ENCODE peak calls at places on chromosome 17, in five cellular contexts. P is cardiac muscle cell, L is left ventricle myocardium inferior, I is H1, R is foreskin keratinocyte. S is an unnamed sample.

GRCh38 chr17:12927541-12928425 is 90.0 kb downstream of the ELAC2 start:
- DNase-seq in P (peak; percentile 61), L (peak; percentile 20), I (no peak), R (no peak), S (no peak)

GRCh38 chr17:81523139-81524062 is 4.8 kb upstream of the FSCN2 start:
- DNase-seq in P (peak; percentile 54), L (no peak), I (no peak), R (no peak), S (no peak)

GRCh38 chr17:46841561-46842379 is 9.6 kb upstream of the WNT9B start:
- DNase-seq in P (peak; percentile 29), L (no peak), I (no peak), R (no peak), S (no peak)

GRCh38 chr17:67716405-67716798 is 1.3 kb upstream of the NOL11 start:
- DNase-seq in P (no peak), L (no peak), I (no peak), R (no peak), S (no peak)

GRCh38 chr17:50850640-50851039 is 15.3 kb downstream of the WFIKKN2 start:
- DNase-seq in P (no peak), L (no peak), I (no peak), R (peak; percentile 88), S (no peak)

GRCh38 chr17:2749058-2749783 is at the start of gene CCDC92B:
- DNase-seq in P (no peak), L (no peak), I (no peak), R (no peak), S (no peak)

GRCh38 chr17:60383379-60383778 is 8.6 kb downstream of the USP32 start:
- DNase-seq in P (no peak), L (no peak), I (no peak), R (no peak), S (no peak)

GRCh38 chr17:46191332-46192210 is 1.7 kb downstream of the KANSL1 start:
- DNase-seq in P (peak; percentile 51), L (no peak), I (no peak), R (no peak), S (no peak)

GRCh38 chr17:56676807-56677206 is 83.3 kb downstream of the NOG start:
- DNase-seq in P (no peak), L (no peak), I (no peak), R (no peak), S (no peak)

DNA sequence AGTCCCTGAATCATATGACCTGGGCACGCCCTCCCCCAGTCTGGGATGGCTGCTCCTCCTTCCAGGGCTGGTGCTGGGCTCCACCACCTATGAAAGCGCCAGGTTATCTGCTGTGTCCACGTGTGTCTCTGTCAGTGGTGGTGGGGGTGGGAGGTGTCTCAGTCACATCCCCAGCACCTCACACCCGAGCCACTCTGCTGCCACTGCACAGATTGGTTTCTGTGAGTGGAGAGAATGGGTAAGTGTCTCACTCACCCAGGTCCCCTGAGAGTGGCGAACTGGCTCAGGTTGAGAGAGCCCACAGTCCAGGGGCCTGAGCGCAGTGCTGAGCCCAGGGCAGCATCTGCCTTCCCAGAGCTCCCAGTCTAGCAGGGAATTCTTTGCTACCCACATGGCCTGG is 79.0 kb downstream of the PLD6 start:
- DNase-seq in P (no peak), L (no peak), I (no peak), R (no peak), S (no peak)
- H3K27ac ChIP-seq in P (peak overlapping the region; percentile 45), L (peak overlapping the region; percentile 60), I (no peak overlapping the region), R (no peak overlapping the region), S (no peak overlapping the region)

DNA sequence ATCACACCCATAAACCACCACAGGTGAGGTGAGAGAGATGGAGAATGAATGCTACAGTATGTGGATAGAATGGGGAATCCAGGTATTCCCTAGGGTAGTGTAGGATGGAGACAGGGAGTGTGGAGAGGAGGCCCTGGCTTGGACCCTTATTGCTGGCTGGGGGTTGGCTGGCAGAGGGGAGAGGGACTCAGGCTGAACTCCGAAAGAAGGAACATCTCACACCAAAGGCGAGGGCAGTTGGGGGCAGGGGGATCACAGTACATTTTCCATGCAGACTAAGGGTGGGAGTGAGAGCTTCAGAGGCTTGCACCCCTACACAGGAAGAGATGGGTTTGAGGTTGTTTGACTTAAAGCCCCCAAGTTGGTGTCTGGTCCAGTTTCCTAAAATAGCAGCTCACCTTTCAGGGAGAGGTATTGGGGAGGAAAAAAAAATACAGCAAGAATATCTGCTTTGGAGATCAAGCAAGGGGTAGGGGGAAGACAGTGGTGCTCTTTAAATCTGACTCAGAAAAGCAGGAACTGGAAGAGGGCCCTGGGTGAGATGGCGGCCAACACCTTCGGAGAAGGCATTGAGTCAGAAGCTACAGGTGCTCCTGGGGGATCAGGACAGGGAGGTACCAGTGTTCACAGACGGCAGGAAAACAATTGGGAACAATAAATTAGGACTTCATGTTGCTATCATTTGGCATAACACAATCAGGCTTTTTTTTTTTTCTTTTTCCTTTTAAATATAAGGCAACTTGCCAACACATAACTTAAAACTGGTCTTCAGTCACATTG is 12.4 kb downstream of the TRAF4 start:
- DNase-seq in P (no peak), L (no peak), I (no peak), R (no peak), S (no peak)
- H3K27ac ChIP-seq in P (no peak overlapping the region), L (no peak overlapping the region), I (no peak overlapping the region), R (no peak overlapping the region), S (no peak overlapping the region)

GRCh38 chr17:40448639-40449261 is 5.5 kb downstream of the IGFBP4 start:
- DNase-seq in P (no peak), L (no peak), I (no peak), R (no peak), S (no peak)

GRCh38 chr17:40445769-40446468 is 2.7 kb downstream of the IGFBP4 start:
- DNase-seq in P (peak; percentile 47), L (no peak), I (no peak), R (no peak), S (no peak)

GRCh38 chr17:40450175-40450574 is 6.9 kb downstream of the IGFBP4 start:
- DNase-seq in P (no peak), L (no peak), I (peak; percentile 49), R (no peak), S (no peak)

GRCh38 chr17:40447148-40447644 is 3.9 kb downstream of the IGFBP4 start:
- DNase-seq in P (peak; percentile 37), L (no peak), I (no peak), R (no peak), S (no peak)

GRCh38 chr17:40448213-40448638 is 5.0 kb downstream of the IGFBP4 start:
- DNase-seq in P (peak; percentile 55), L (no peak), I (no peak), R (no peak), S (no peak)
- H3K27ac ChIP-seq in P (no peak overlapping the region), L (peak overlapping the region; percentile 97), I (no peak overlapping the region), R (no peak overlapping the region), S (peak overlapping the region; percentile 24)

DNA sequence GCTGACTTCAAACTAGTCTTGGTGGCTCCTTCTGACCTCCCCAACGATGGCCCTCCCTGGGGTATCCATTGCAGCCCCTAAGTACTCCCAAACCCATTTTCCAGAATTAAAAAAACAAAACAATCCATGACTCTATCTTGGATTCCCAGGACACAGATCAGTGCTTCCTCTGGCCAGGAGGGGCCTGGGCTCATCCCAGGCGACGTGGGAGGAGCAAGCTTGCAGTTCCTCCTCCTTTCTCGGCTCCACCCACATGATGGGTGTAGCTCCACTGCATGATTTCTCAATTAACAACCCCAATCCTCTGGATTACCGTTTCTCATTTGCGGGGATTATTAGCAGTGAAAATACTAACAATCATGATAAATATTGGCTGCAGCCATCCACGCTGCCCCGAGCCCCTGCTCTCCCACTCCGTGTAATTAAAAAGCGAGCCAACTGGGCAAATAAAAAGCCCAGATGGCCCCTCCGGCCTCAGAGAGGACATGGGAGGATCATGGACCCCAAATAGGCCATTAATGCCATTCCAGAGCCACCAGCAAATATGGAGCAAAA is 46.4 kb upstream of the SDK2 start:
- DNase-seq in P (no peak), L (no peak), I (no peak), R (no peak), S (no peak)
- H3K27ac ChIP-seq in P (no peak overlapping the region), L (no peak overlapping the region), I (no peak overlapping the region), R (no peak overlapping the region), S (no peak overlapping the region)

DNA sequence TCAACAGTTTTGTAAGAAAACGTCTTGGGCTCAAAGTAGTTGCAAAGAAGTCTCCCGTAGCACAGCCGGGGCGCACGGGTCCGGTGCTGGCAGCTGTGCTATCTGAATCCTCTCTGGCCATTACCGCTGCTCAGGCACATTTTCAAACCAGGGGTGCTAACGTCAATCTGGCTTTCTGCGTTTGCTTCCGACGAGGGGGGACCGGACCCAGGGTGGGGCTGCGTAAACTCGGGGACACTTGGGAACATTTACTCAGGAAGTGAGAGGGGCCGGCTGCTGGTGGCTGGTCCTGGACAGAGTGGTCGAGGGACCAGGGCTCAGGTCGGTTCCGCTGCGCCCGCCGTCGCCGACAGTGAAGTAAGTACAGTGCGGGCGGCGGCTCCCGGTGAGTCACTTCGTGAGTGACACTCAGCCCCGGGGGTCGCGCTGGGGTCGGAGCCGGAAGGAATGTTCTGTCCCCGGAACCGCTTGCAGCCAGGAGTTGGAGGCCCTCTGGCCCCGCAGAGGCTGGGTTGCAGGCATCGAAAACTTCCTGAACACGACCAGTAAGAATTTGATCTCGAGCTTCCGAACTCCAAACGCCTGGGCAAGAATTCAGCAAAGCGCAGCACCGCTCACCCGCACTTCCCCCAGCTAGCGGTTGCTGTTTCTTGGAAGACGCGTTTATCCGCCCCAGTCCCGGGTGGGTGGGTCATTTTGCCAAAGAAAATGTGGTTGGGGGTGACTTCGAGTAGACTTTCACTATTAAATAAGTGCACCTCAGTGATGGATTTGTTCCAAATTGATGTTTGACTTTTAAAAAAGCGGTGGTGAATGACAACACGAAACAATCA is 1.4 kb upstream of the HS3ST3B1 start:
- DNase-seq in P (peak; percentile 75), L (no peak), I (no peak), R (no peak), S (no peak)
- H3K27ac ChIP-seq in P (no peak overlapping the region), L (peak overlapping the region; percentile 14), I (no peak overlapping the region), R (no peak overlapping the region), S (no peak overlapping the region)

DNA sequence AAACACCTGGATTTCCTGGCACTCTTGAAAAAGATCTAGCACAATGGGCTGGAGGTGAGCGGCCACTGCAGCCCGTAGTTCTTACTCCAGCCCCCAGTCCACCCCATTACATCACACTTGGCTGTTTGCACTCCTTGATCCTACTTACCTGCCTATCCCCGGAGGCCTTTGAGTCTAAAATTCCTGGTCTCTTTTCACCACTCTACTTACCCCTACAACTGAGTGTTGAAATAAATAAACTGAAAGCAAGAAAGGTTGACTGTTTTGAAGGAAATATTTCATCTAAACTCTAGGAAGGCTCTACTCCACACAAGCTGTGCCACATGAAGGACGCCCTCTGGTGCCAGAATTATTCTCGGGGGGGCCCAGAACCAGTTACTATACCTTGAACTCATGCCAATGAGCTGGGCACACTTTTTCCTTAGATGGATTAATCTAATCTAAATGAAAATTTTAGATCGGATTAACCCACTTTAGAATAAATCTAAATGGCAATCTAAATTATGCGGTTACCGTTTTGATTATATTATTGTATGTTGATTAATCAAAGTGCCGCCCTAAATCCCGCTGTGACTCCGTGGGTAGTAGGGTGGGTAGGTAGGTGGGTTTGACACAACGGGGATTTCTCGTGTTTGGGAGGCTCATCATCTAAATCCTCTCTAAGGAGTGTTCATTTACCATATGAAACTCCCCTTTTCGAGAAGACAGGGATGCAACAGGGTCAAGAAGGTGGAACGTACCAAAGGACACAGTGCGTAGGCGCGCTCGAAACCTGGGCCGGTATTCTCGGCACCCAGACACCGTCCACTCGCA is 651 bp upstream of the EIF1 start:
- DNase-seq in P (peak; percentile 44), L (peak; percentile 47), I (no peak), R (no peak), S (no peak)
- H3K27ac ChIP-seq in P (peak overlapping the region; percentile 83), L (peak overlapping the region; percentile 100), I (no peak overlapping the region), R (peak overlapping the region; percentile 87), S (peak overlapping the region; percentile 99)